ENCODE peak calls at places on chromosomes 13 and 19, in ten cellular contexts. T is stomach, X is left ventricle myocardium inferior, M is endodermal cell, H is NB4, L is OCI-LY7, J is cardiac muscle cell, U is RWPE2, K is esophagus squamous epithelium, C is HCT116. N is an unnamed sample.

GRCh38 chr13:75870397-75870801 is 234.3 kb downstream of the LMO7 start:
- DNase-seq in J (peak), M (peak), L (peak), T (no peak), H (peak), U (no peak), C (no peak), X (no peak), K (no peak), N (peak)

GRCh38 chr19:18649371-18650047 is 12.7 kb downstream of the KLHL26 start:
- DNase-seq in T (no peak), L (no peak), C (no peak), U (no peak), K (no peak), J (peak), M (peak), X (peak), H (no peak), N (peak)

GRCh38 chr13:73967397-73968165 is 166.6 kb downstream of the KLF12 start:
- DNase-seq in X (no peak), H (no peak), J (no peak), U (no peak), L (peak), M (no peak), K (no peak), C (no peak), T (no peak), N (no peak)

GRCh38 chr13:102002271-102002670 is 399.6 kb downstream of the FGF14 start:
- DNase-seq in H (no peak), K (no peak), L (no peak), U (no peak), M (no peak), C (no peak), X (no peak), T (no peak), J (no peak), N (no peak)

GRCh38 chr19:54464044-54464623 is 556 bp upstream of the LENG9 start:
- DNase-seq in J (peak), H (peak), T (peak), L (peak), M (peak), C (peak), X (peak), U (peak), K (peak), N (peak)

GRCh38 chr13:97237388-97237787 is 15.3 kb downstream of the MBNL2 start:
- DNase-seq in K (no peak), X (no peak), T (no peak), L (no peak), H (no peak), M (no peak), U (no peak), C (no peak), J (no peak), N (no peak)

GRCh38 chr13:113856716-113857065 is 7.2 kb downstream of the GAS6 start:
- DNase-seq in C (no peak), U (peak), H (no peak), J (no peak), M (peak), K (no peak), X (no peak), L (no peak), T (peak), N (no peak)

GRCh38 chr19:8552810-8553209 is 24.4 kb downstream of the MYO1F start:
- DNase-seq in H (peak), X (no peak), L (peak), K (no peak), T (no peak), J (no peak), C (peak), M (peak), U (no peak), N (peak)

GRCh38 chr19:43752287-43752875 is 2.4 kb downstream of the SMG9 start:
- DNase-seq in K (no peak), T (no peak), C (no peak), X (no peak), U (no peak), J (no peak), H (no peak), M (no peak), L (no peak), N (no peak)

GRCh38 chr13:79711631-79712030 is 230.7 kb downstream of the NDFIP2 start:
- DNase-seq in L (no peak), H (no peak), U (no peak), C (no peak), K (no peak), X (no peak), T (no peak), J (no peak), M (no peak), N (peak)

GRCh38 chr13:112917056-112917664 is 51.9 kb upstream of the MCF2L start:
- DNase-seq in L (no peak), K (no peak), M (no peak), J (no peak), T (no peak), X (no peak), U (no peak), C (no peak), H (no peak), N (no peak)

GRCh38 chr13:39957868-39958676 is 302.6 kb downstream of the COG6 start:
- DNase-seq in T (no peak), M (no peak), H (no peak), U (no peak), L (peak), C (no peak), J (no peak), K (no peak), X (no peak), N (no peak)

GRCh38 chr13:93254775-93255174 is 28.2 kb downstream of the GPC6 start:
- DNase-seq in H (no peak), J (no peak), X (no peak), K (no peak), U (no peak), L (no peak), T (no peak), M (no peak), C (no peak), N (no peak)

GRCh38 chr13:74256969-74257368 is 122.8 kb upstream of the KLF12 start:
- DNase-seq in T (no peak), X (no peak), K (no peak), C (no peak), H (no peak), J (no peak), U (no peak), M (no peak), L (no peak), N (no peak)

GRCh38 chr13:92838786-92839185 is 387.8 kb upstream of the GPC6 start:
- DNase-seq in C (no peak), J (no peak), X (no peak), K (no peak), L (no peak), M (no peak), H (no peak), T (no peak), U (no peak), N (peak)

GRCh38 chr19:29259153-29259552 is 46.2 kb upstream of the UQCRFS1 start:
- DNase-seq in T (no peak), U (no peak), M (peak), C (no peak), J (no peak), H (peak), L (peak), K (no peak), X (no peak), N (no peak)
- TF ChIP-seq CTCF in T (no peak), U (no peak), M (peak), C (peak), J (peak), H (peak), L (peak), K (peak), X (no peak), N (peak)

GRCh38 chr13:37187611-37188010 is 82.1 kb upstream of the CSNK1A1L start:
- DNase-seq in C (no peak), M (no peak), U (no peak), T (no peak), K (no peak), H (no peak), J (no peak), L (no peak), X (no peak), N (peak)
- H3K4me3 ChIP-seq in C (no peak), M (no peak), U (no peak), T (no peak), K (no peak), H (no peak), J (no peak), L (no peak), X (no peak), N (no peak)

GRCh38 chr13:63393112-63393511 is 1977.5 kb upstream of the PCDH20 start:
- DNase-seq in L (no peak), H (no peak), J (no peak), K (no peak), M (no peak), C (no peak), U (no peak), T (no peak), X (no peak), N (no peak)
- TF ChIP-seq CTCF in L (no peak), H (no peak), J (no peak), K (no peak), M (peak), C (no peak), U (no peak), T (no peak), X (no peak), N (no peak)

GRCh38 chr19:11763117-11763516 is 3.7 kb upstream of the ZNF441 start:
- DNase-seq in C (no peak), U (no peak), M (no peak), L (no peak), J (no peak), K (no peak), H (no peak), T (no peak), X (no peak), N (no peak)
- H3K4me3 ChIP-seq in C (no peak), U (no peak), M (no peak), L (no peak), J (no peak), K (no peak), H (no peak), T (no peak), X (no peak), N (no peak)

GRCh38 chr19:51402117-51402516 is 11.7 kb upstream of the C19orf84 start:
- DNase-seq in L (no peak), X (no peak), M (no peak), J (no peak), H (no peak), T (no peak), K (no peak), C (no peak), U (no peak), N (no peak)

GRCh38 chr19:51410950-51411748 is 6.3 kb downstream of the SIGLEC10 start:
- DNase-seq in J (no peak), T (no peak), X (no peak), L (no peak), H (no peak), K (no peak), U (no peak), M (no peak), C (no peak), N (no peak)

GRCh38 chr19:51407631-51408131 is 9.8 kb downstream of the SIGLEC10 start:
- DNase-seq in L (peak), X (no peak), C (peak), U (no peak), M (peak), K (no peak), T (peak), H (peak), J (peak), N (peak)
- TF ChIP-seq CTCF in L (peak), X (peak), C (peak), U (peak), M (peak), K (peak), T (no peak), H (no peak), J (peak), N (peak)

DNA sequence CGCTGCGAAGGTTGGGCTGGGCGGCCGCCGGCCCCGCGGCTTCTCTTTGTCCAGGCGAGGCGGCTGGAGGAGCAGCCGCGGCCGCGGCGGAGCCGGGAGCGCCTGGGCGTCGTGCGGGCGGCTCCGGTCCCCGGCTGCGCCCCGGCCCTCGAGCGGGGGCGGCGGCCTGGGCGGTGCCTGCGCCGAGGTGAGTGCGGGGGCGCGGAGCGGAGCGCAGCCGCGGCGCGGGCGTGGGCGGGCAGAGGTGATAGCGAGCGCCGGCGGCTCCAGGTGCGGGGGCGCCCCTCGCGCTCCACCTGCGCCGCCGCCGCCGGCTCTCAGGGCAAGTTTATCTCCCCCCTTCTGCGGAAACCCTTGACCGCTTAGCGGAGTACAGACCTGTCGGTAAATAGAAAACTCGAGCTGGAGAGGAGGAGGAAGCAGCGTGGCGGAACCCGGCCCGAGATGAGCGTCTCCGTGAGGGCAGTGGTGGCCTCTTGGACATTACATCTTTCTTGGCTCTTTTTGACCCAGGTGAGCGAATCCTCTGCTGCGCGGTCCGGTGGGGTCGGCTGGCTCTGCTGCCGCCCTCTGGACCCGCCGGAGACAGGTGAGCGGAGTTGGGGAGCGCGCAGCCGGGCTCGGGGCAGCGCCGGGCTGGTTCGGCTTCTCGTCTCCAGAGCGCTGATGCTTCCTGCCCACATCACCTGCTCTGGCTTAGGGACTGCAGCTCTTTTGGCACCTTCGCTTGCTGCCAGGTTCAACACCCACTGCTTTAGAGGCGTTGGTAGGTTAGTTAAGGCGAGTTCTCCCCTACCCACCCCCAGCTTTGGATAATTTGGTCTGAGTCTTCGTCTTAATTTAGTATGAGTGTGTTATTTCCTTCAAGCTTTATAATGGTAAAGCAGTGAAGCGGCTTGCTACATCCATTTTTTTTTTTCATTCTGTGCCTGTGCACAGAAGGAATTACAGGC is at the start of gene MTUS2:
- DNase-seq in X (no peak), M (peak), L (no peak), T (no peak), C (no peak), K (no peak), U (no peak), J (peak), H (no peak), N (no peak)
- H3K4me3 ChIP-seq in X (peak), M (peak), L (no peak), T (peak), C (peak), K (peak), U (peak), J (peak), H (no peak), N (peak)

GRCh38 chr13:51148223-51148951 is 37.3 kb upstream of the C13orf42 start:
- DNase-seq in U (no peak), X (no peak), K (no peak), L (no peak), H (no peak), T (no peak), M (peak), J (no peak), C (no peak), N (no peak)

GRCh38 chr13:51146667-51147066 is 35.6 kb upstream of the C13orf42 start:
- DNase-seq in X (no peak), L (no peak), J (no peak), H (no peak), K (no peak), T (no peak), M (no peak), U (no peak), C (no peak), N (no peak)

GRCh38 chr13:51151463-51151862 is 40.4 kb upstream of the C13orf42 start:
- DNase-seq in T (no peak), C (no peak), U (no peak), K (no peak), J (no peak), H (no peak), M (no peak), X (no peak), L (no peak), N (no peak)

GRCh38 chr13:51147732-51148131 is 36.7 kb upstream of the C13orf42 start:
- DNase-seq in M (no peak), X (no peak), U (no peak), L (no peak), K (no peak), C (no peak), T (no peak), H (no peak), J (no peak), N (no peak)

DNA sequence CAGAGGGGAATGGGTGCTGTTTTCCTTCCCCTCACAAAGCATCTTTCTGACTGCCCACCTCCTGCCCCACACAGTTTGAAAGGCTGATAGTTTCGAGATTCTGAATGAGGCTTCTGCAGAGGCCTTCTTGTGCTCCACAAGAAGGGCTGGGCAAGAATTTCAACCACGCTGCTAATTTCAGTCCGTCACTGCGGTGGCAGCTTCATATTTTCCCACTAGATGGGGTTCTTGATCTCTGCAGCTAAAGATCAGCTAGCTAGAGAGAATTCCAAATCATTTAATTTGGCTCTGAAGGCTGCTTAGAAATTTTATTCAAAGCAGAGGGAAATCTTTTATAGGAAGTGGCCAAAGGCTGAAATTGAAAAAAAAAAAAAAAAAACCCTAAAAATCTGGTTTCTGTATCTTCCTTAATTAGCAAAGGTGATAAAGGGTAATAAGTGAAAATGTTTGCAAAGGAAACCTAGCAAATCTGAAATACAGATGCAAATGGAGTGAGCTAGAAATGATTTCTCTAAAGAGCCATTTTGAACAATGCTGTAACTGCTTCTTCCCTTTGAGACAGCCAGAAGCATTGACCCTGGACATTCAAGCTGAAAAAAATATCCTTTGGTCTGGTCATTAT is 38.0 kb upstream of the C13orf42 start:
- DNase-seq in T (no peak), C (peak), L (peak), X (no peak), H (peak), M (peak), J (peak), K (no peak), U (no peak), N (peak)
- TF ChIP-seq CTCF in T (no peak), C (peak), L (peak), X (peak), H (peak), M (peak), J (peak), K (peak), U (peak), N (peak)

GRCh38 chr19:41422955-41423354 is 4.2 kb downstream of the B3GNT8 start:
- DNase-seq in C (no peak), U (no peak), M (no peak), K (no peak), X (no peak), L (no peak), J (no peak), H (no peak), T (no peak), N (no peak)

GRCh38 chr19:41420101-41420880 is 6.9 kb downstream of the B3GNT8 start:
- DNase-seq in T (no peak), J (no peak), C (no peak), U (no peak), X (no peak), M (no peak), L (no peak), H (peak), K (no peak), N (no peak)

GRCh38 chr19:41422456-41422855 is 4.7 kb downstream of the B3GNT8 start:
- DNase-seq in C (no peak), X (peak), K (no peak), H (no peak), U (no peak), T (no peak), J (no peak), M (no peak), L (no peak), N (no peak)

GRCh38 chr19:41421314-41421713 is 5.9 kb downstream of the B3GNT8 start:
- DNase-seq in H (no peak), C (no peak), M (no peak), U (no peak), T (no peak), L (no peak), X (no peak), J (no peak), K (no peak), N (no peak)

GRCh38 chr19:41421973-41422372 is 5.2 kb downstream of the B3GNT8 start:
- DNase-seq in C (no peak), M (no peak), X (no peak), T (no peak), L (no peak), K (no peak), H (no peak), U (no peak), J (no peak), N (no peak)
- H3K4me3 ChIP-seq in C (no peak), M (no peak), X (no peak), T (no peak), L (no peak), K (no peak), H (no peak), U (no peak), J (no peak), N (no peak)

N was measured in AG10803.